ENCODE peak calls at places on chromosomes 1 and 21, in nine cellular contexts. O is AG10803; G is ACHN; W is NCI-H1105; S is stimulated activated CD4-positive, alpha-beta T cell treated with anti-CD3 and anti-CD28 coated beads, Interleukin-15, amount 100 ng/mL, for 1 hour; F is KBM-7; U is T-cell; E is anterior cingulate cortex; I is NCI-H526. T is an unnamed sample.

GRCh38 chr1:223819730-223820514 is 25.8 kb downstream of the TP53BP2 start:
- DNase-seq in S (no peak), E (no peak), W (no peak), O (peak; percentile 79), U (no peak), G (no peak), F (no peak), I (no peak), T (no peak)

GRCh38 chr1:222618001-222618879 is at the start of gene MIA3:
- DNase-seq in W (peak; percentile 69), S (peak; percentile 59), G (peak; percentile 27), O (peak; percentile 18), F (peak; percentile 17), U (peak; percentile 5), I (peak; percentile 76), E (peak; percentile 80), T (no peak)

GRCh38 chr21:46063227-46063626 is 34.7 kb upstream of the COL6A2 start:
- DNase-seq in S (no peak), O (no peak), W (no peak), I (no peak), U (no peak), E (no peak), G (no peak), F (no peak), T (no peak)

GRCh38 chr1:217747156-217747769 is 116.1 kb downstream of the SPATA17 start:
- DNase-seq in W (peak; percentile 42), U (no peak), S (no peak), G (peak; percentile 62), I (peak; percentile 42), F (peak; percentile 34), E (no peak), O (peak; percentile 40), T (peak; percentile 5)

GRCh38 chr21:43189936-43190335 is 21.1 kb downstream of the CRYAA start:
- DNase-seq in U (no peak), O (no peak), W (no peak), G (no peak), I (no peak), S (no peak), E (no peak), F (no peak), T (no peak)

GRCh38 chr1:110477041-110477440 is 26.1 kb downstream of the PROK1 start:
- DNase-seq in E (no peak), G (peak; percentile 47), W (no peak), O (peak; percentile 31), U (no peak), F (no peak), I (no peak), S (no peak), T (peak; percentile 78)

GRCh38 chr1:2800664-2801045 is 838 bp downstream of the TTC34 start:
- DNase-seq in F (no peak), O (no peak), S (no peak), I (no peak), E (no peak), U (no peak), G (no peak), W (no peak), T (no peak)

GRCh38 chr1:9349331-9349851 is 56.7 kb downstream of the SPSB1 start:
- DNase-seq in W (no peak), S (no peak), E (no peak), G (no peak), U (no peak), O (peak; percentile 40), I (no peak), F (no peak), T (no peak)

GRCh38 chr1:50977575-50978143 is 7.6 kb downstream of the CDKN2C start:
- DNase-seq in U (no peak), O (peak; percentile 65), I (peak; percentile 79), E (peak; percentile 70), F (no peak), G (peak; percentile 67), W (peak; percentile 59), S (no peak), T (no peak)

GRCh38 chr1:226665505-226666163 is 73.4 kb downstream of the ITPKB start:
- DNase-seq in S (no peak), E (no peak), G (no peak), W (no peak), I (no peak), F (no peak), O (no peak), U (no peak), T (no peak)

GRCh38 chr1:97192872-97193572 is 471.4 kb downstream of the PTBP2 start:
- DNase-seq in G (peak; percentile 86), U (no peak), E (no peak), W (no peak), F (no peak), I (no peak), S (no peak), O (peak; percentile 89), T (peak; percentile 19)

T was measured in keratinocyte.